ENCODE peak calls at places on chromosomes 4 and X, in four cellular contexts. One of them, this sample, is unnamed. For H3K4me1, the result is how much of the 10 kb centered on the place peaks cover.

GRCh38 chr4:148998719-148999118 is 556.5 kb upstream of the NR3C2 start:
- DNase-seq in OCI-LY7: peak
- DNase-seq in IMR-90: peak
- DNase-seq in PC-9: no peak
- DNase-seq in this sample: peak

GRCh38 chrX:48520976-48521352 is 644 bp upstream of the EBP start:
- DNase-seq in IMR-90: no peak
- DNase-seq in PC-9: no peak
- DNase-seq in OCI-LY7: peak
- DNase-seq in this sample: no peak

GRCh38 chr4:39342731-39343130 is 23.4 kb downstream of the RFC1 start:
- DNase-seq in PC-9: no peak
- DNase-seq in IMR-90: no peak
- DNase-seq in OCI-LY7: no peak
- DNase-seq in this sample: no peak

GRCh38 chrX:115960440-115961084 is 210.0 kb upstream of the AGTR2 start:
- DNase-seq in OCI-LY7: no peak
- DNase-seq in PC-9: no peak
- DNase-seq in IMR-90: no peak
- DNase-seq in this sample: no peak

GRCh38 chrX:139823806-139824205 is 109.0 kb downstream of the ATP11C start:
- DNase-seq in IMR-90: peak
- DNase-seq in PC-9: no peak
- DNase-seq in OCI-LY7: no peak
- DNase-seq in this sample: no peak

GRCh38 chr4:187366530-187367279 is 628.9 kb upstream of the ZFP42 start:
- DNase-seq in OCI-LY7: no peak
- DNase-seq in PC-9: no peak
- DNase-seq in IMR-90: no peak
- DNase-seq in this sample: no peak

GRCh38 chrX:140918398-140919043 is 83.9 kb upstream of the SPANXB1 start:
- DNase-seq in IMR-90: peak
- DNase-seq in PC-9: peak
- DNase-seq in OCI-LY7: peak
- DNase-seq in this sample: peak

GRCh38 chrX:66002832-66003680 is 36.8 kb downstream of the VSIG4 start:
- DNase-seq in PC-9: no peak
- DNase-seq in IMR-90: no peak
- DNase-seq in OCI-LY7: no peak
- DNase-seq in this sample: no peak

GRCh38 chr4:72031868-72032619 is at the start of gene NPFFR2:
- DNase-seq in PC-9: no peak
- DNase-seq in OCI-LY7: no peak
- DNase-seq in IMR-90: no peak
- DNase-seq in this sample: no peak

GRCh38 chr4:137393043-137393442 is 139.3 kb downstream of the PCDH18 start:
- DNase-seq in OCI-LY7: no peak
- DNase-seq in PC-9: no peak
- DNase-seq in IMR-90: no peak
- DNase-seq in this sample: no peak

GRCh38 chr4:158236304-158237030 is 26.2 kb downstream of the TMEM144 start:
- DNase-seq in PC-9: no peak
- DNase-seq in OCI-LY7: no peak
- DNase-seq in IMR-90: no peak
- DNase-seq in this sample: no peak

GRCh38 chrX:40845331-40845911 is 110.1 kb upstream of the MED14 start:
- DNase-seq in OCI-LY7: no peak
- DNase-seq in IMR-90: peak
- DNase-seq in PC-9: no peak
- DNase-seq in this sample: no peak

GRCh38 chr4:48491514-48492176 is 1.6 kb downstream of the ZAR1 start:
- DNase-seq in OCI-LY7: no peak
- DNase-seq in IMR-90: no peak
- DNase-seq in PC-9: no peak
- DNase-seq in this sample: no peak

GRCh38 chr4:76036855-76037254 is 985 bp upstream of the CXCL11 start:
- DNase-seq in OCI-LY7: no peak
- DNase-seq in IMR-90: no peak
- DNase-seq in PC-9: no peak
- DNase-seq in this sample: no peak

GRCh38 chr4:46946914-46947313 is 37.9 kb upstream of the COX7B2 start:
- DNase-seq in PC-9: peak
- DNase-seq in IMR-90: peak
- DNase-seq in OCI-LY7: no peak
- DNase-seq in this sample: no peak

GRCh38 chr4:174265917-174266316 is 17.6 kb downstream of the FBXO8 start:
- DNase-seq in OCI-LY7: no peak
- DNase-seq in IMR-90: no peak
- DNase-seq in PC-9: no peak
- DNase-seq in this sample: no peak

GRCh38 chrX:25059273-25059672 is 43.5 kb upstream of the ARX start:
- DNase-seq in IMR-90: no peak
- DNase-seq in PC-9: no peak
- DNase-seq in OCI-LY7: no peak
- DNase-seq in this sample: no peak

GRCh38 chr4:55346851-55347255 is 811 bp downstream of the SRD5A3 start:
- DNase-seq in OCI-LY7: no peak
- DNase-seq in IMR-90: no peak
- DNase-seq in PC-9: no peak
- DNase-seq in this sample: no peak

GRCh38 chr4:127403523-127404084 is 229.2 kb upstream of the INTU start:
- DNase-seq in OCI-LY7: no peak
- DNase-seq in IMR-90: no peak
- DNase-seq in PC-9: no peak
- DNase-seq in this sample: no peak

GRCh38 chrX:119685225-119686066 is 7.5 kb downstream of the SEPTIN6 start:
- DNase-seq in PC-9: no peak
- DNase-seq in IMR-90: no peak
- DNase-seq in OCI-LY7: peak
- DNase-seq in this sample: peak

GRCh38 chr4:56696056-56696455 is 15.0 kb upstream of the HOPX start:
- DNase-seq in OCI-LY7: no peak
- DNase-seq in IMR-90: no peak
- DNase-seq in PC-9: peak
- DNase-seq in this sample: no peak

GRCh38 chr4:185381794-185382193 is 13.9 kb downstream of the LRP2BP start:
- DNase-seq in OCI-LY7: no peak
- DNase-seq in PC-9: peak
- DNase-seq in IMR-90: peak
- DNase-seq in this sample: no peak

GRCh38 chr4:110518889-110519490 is 43.0 kb downstream of the ENPEP start:
- DNase-seq in PC-9: no peak
- DNase-seq in OCI-LY7: peak
- DNase-seq in IMR-90: peak
- DNase-seq in this sample: peak

GRCh38 chrX:13102636-13103035 is 58.2 kb upstream of the FAM9C start:
- DNase-seq in PC-9: no peak
- DNase-seq in IMR-90: peak
- DNase-seq in OCI-LY7: no peak
- DNase-seq in this sample: no peak

GRCh38 chr4:40908702-40909362 is 159.1 kb downstream of the NSUN7 start:
- DNase-seq in OCI-LY7: peak
- DNase-seq in IMR-90: peak
- DNase-seq in PC-9: peak
- DNase-seq in this sample: peak

GRCh38 chr4:185204238-185204910 is 574 bp upstream of the CFAP97 start:
- DNase-seq in PC-9: peak
- DNase-seq in OCI-LY7: peak
- DNase-seq in IMR-90: peak
- DNase-seq in this sample: peak

GRCh38 chr4:147741190-147741788 is 9.4 kb downstream of the ARHGAP10 start:
- DNase-seq in OCI-LY7: no peak
- DNase-seq in IMR-90: peak
- DNase-seq in PC-9: peak
- DNase-seq in this sample: no peak

GRCh38 chrX:142977128-142977914 is 48.4 kb upstream of the SPANXN4 start:
- DNase-seq in IMR-90: no peak
- DNase-seq in OCI-LY7: no peak
- DNase-seq in PC-9: no peak
- DNase-seq in this sample: no peak

GRCh38 chr4:186033027-186033426 is 35.9 kb upstream of the TLR3 start:
- DNase-seq in PC-9: no peak
- DNase-seq in IMR-90: no peak
- DNase-seq in OCI-LY7: no peak
- DNase-seq in this sample: no peak

GRCh38 chrX:33741807-33742206 is 390.3 kb downstream of the FAM47A start:
- DNase-seq in PC-9: peak
- DNase-seq in OCI-LY7: no peak
- DNase-seq in IMR-90: no peak
- DNase-seq in this sample: no peak

GRCh38 chr4:148112231-148112982 is 329.8 kb downstream of the NR3C2 start:
- DNase-seq in OCI-LY7: no peak
- DNase-seq in PC-9: no peak
- DNase-seq in IMR-90: peak
- DNase-seq in this sample: no peak

GRCh38 chrX:143664302-143664701 is 28.4 kb upstream of the SLITRK4 start:
- DNase-seq in IMR-90: no peak
- DNase-seq in PC-9: no peak
- DNase-seq in OCI-LY7: peak
- DNase-seq in this sample: peak

GRCh38 chrX:29941292-29941691 is 274.1 kb upstream of the MAGEB2 start:
- DNase-seq in OCI-LY7: no peak
- DNase-seq in IMR-90: peak
- DNase-seq in PC-9: no peak
- DNase-seq in this sample: no peak

GRCh38 chrX:41604154-41604553 is 84.6 kb upstream of the GPR34 start:
- DNase-seq in PC-9: no peak
- DNase-seq in OCI-LY7: no peak
- DNase-seq in IMR-90: no peak
- DNase-seq in this sample: no peak

DNA sequence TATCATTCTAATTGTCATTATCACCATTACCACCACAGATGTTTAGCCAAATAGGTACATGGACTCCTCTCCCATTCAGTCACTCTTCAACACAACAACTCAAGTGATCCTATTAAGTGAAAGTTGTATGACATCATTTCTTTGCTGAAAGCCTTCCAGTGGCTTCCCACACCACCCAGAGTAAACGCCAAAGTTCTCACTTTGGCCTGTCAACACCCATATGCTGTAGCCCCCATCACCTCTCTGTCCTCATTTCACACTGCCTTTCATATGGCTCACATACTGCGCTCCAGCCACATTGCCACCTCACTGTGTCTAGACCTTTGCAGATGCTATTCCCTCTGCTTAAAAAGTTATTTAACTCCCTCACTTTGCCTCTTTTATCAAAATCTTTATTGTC is 682.3 kb downstream of the ADGRL3 start:
- DNase-seq in IMR-90: no peak
- DNase-seq in OCI-LY7: no peak
- DNase-seq in PC-9: no peak
- DNase-seq in this sample: no peak
- H3K4me1 ChIP-seq in IMR-90: under half
- H3K4me1 ChIP-seq in OCI-LY7: under half
- H3K4me1 ChIP-seq in PC-9: under half
- H3K4me1 ChIP-seq in this sample: under half

GRCh38 chr4:4594531-4594930 is 52.7 kb upstream of the STX18 start:
- DNase-seq in OCI-LY7: no peak
- DNase-seq in IMR-90: no peak
- DNase-seq in PC-9: no peak
- DNase-seq in this sample: no peak

GRCh38 chr4:4590496-4590895 is 48.6 kb upstream of the STX18 start:
- DNase-seq in IMR-90: peak
- DNase-seq in PC-9: no peak
- DNase-seq in OCI-LY7: no peak
- DNase-seq in this sample: no peak

GRCh38 chr4:4593596-4593995 is 51.7 kb upstream of the STX18 start:
- DNase-seq in IMR-90: no peak
- DNase-seq in PC-9: no peak
- DNase-seq in OCI-LY7: no peak
- DNase-seq in this sample: no peak

GRCh38 chr4:4592414-4592813 is 50.6 kb upstream of the STX18 start:
- DNase-seq in OCI-LY7: no peak
- DNase-seq in PC-9: no peak
- DNase-seq in IMR-90: no peak
- DNase-seq in this sample: no peak

GRCh38 chr4:4591071-4591470 is 49.2 kb upstream of the STX18 start:
- DNase-seq in IMR-90: no peak
- DNase-seq in PC-9: no peak
- DNase-seq in OCI-LY7: no peak
- DNase-seq in this sample: no peak
- H3K4me2 ChIP-seq in IMR-90: no peak
- H3K4me2 ChIP-seq in PC-9: no peak
- H3K4me2 ChIP-seq in OCI-LY7: no peak
- H3K4me2 ChIP-seq in this sample: no peak

GRCh38 chr4:20297246-20297645 is 45.5 kb downstream of the SLIT2 start:
- DNase-seq in PC-9: no peak
- DNase-seq in OCI-LY7: no peak
- DNase-seq in IMR-90: peak
- DNase-seq in this sample: no peak

GRCh38 chr4:20297800-20298199 is 46.1 kb downstream of the SLIT2 start:
- DNase-seq in PC-9: no peak
- DNase-seq in IMR-90: no peak
- DNase-seq in OCI-LY7: no peak
- DNase-seq in this sample: no peak

GRCh38 chr4:20301161-20301560 is 49.5 kb downstream of the SLIT2 start:
- DNase-seq in PC-9: no peak
- DNase-seq in OCI-LY7: no peak
- DNase-seq in IMR-90: no peak
- DNase-seq in this sample: no peak

GRCh38 chr4:20299515-20299914 is 47.8 kb downstream of the SLIT2 start:
- DNase-seq in OCI-LY7: peak
- DNase-seq in PC-9: no peak
- DNase-seq in IMR-90: peak
- DNase-seq in this sample: peak

DNA sequence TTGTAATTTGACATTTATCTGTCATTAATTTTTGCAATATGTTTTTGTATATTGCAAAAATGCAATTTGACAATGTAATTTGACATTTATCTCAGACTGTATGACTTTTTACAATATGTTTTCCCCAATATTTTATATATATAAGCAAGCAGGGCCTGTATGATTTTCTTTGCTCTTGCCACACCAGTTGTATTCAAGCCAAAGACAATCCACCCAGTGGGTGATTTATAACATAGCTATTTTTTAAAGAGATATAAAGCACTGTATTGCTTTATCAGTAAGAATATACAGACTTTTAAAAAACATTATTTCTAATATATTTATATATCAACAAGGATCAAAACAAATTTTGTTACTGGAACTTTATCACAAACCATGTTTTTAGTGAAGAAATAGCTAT is 47.3 kb downstream of the SLIT2 start:
- DNase-seq in IMR-90: no peak
- DNase-seq in OCI-LY7: no peak
- DNase-seq in PC-9: no peak
- DNase-seq in this sample: no peak
- H3K4me1 ChIP-seq in IMR-90: under half
- H3K4me1 ChIP-seq in OCI-LY7: under half
- H3K4me1 ChIP-seq in PC-9: under half
- H3K4me1 ChIP-seq in this sample: under half

DNA sequence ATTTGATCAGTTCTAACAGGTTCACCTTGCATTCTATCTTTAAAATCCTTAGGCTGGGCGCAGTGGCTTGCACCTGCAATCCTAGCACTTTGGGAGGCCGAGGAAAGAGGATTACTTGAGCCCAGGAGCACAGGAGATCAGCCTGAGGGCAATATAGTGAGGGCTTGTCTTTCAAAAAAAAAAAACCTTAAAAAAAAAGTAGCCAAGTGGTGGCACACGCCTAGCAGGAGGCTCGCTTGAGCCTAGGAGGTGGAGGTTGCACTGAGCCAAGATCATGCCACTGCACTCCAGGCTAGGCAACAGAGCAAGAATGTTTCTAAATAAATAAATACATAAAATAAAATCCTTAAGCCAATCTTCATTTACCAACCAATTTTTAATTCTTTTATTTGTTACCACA is 75.6 kb downstream of the PRSS12 start:
- DNase-seq in IMR-90: no peak
- DNase-seq in OCI-LY7: no peak
- DNase-seq in PC-9: no peak
- DNase-seq in this sample: no peak
- H3K4me2 ChIP-seq in IMR-90: no peak
- H3K4me2 ChIP-seq in OCI-LY7: peak
- H3K4me2 ChIP-seq in PC-9: peak
- H3K4me2 ChIP-seq in this sample: peak